ENCODE peak calls at places on chromosomes 4 and X, in six cellular contexts. N is lower lobe of right lung, O is foreskin keratinocyte, Y is psoas muscle, B is pancreas, J is AG04450. V is an unnamed sample.

GRCh38 chr4:142044271-142044670 is 407.9 kb downstream of the IL15 start:
- DNase-seq in N (no peak), O (no peak), Y (no peak), B (no peak), J (no peak), V (peak; percentile 7)

GRCh38 chr4:89352541-89352940 is 44.9 kb upstream of the GPRIN3 start:
- DNase-seq in N (no peak), O (no peak), Y (no peak), B (no peak), J (no peak), V (no peak)

GRCh38 chrX:74422576-74423288 is 1.4 kb downstream of the SLC16A2 start:
- DNase-seq in N (peak; percentile 52), O (peak; percentile 33), Y (peak; percentile 61), B (peak; percentile 72), J (peak; percentile 37), V (peak; percentile 74)

GRCh38 chr4:158538176-158538575 is 16.5 kb downstream of the RXFP1 start:
- DNase-seq in N (no peak), O (peak; percentile 94), Y (no peak), B (no peak), J (no peak), V (peak; percentile 25)

GRCh38 chr4:37812713-37813112 is 13.8 kb upstream of the PGM2 start:
- DNase-seq in N (no peak), O (peak; percentile 63), Y (no peak), B (no peak), J (no peak), V (peak; percentile 19)

GRCh38 chr4:80839792-80840191 is 190.7 kb upstream of the BMP3 start:
- DNase-seq in N (no peak), O (no peak), Y (no peak), B (no peak), J (no peak), V (no peak)

GRCh38 chr4:133178960-133179359 is 29.9 kb downstream of the PCDH10 start:
- DNase-seq in N (no peak), O (no peak), Y (no peak), B (no peak), J (no peak), V (peak; percentile 41)

GRCh38 chrX:39484669-39485068 is 613.1 kb downstream of the BCOR start:
- DNase-seq in N (no peak), O (no peak), Y (no peak), B (no peak), J (no peak), V (no peak)

GRCh38 chr4:83217721-83218522 is 66.7 kb downstream of the COQ2 start:
- DNase-seq in N (no peak), O (no peak), Y (no peak), B (no peak), J (no peak), V (no peak)

GRCh38 chrX:21738950-21739287 is 19.0 kb downstream of the SMPX start:
- DNase-seq in N (no peak), O (no peak), Y (no peak), B (no peak), J (no peak), V (no peak)

GRCh38 chr4:9924750-9925149 is 96.5 kb downstream of the SLC2A9 start:
- DNase-seq in N (no peak), O (peak; percentile 97), Y (no peak), B (no peak), J (no peak), V (no peak)

GRCh38 chr4:185143596-185143969 is 517 bp downstream of the SLC25A4 start:
- DNase-seq in N (peak; percentile 68), O (peak; percentile 64), Y (peak; percentile 80), B (peak; percentile 68), J (no peak), V (peak; percentile 71)

GRCh38 chr4:157674699-157675098 is 454.2 kb downstream of the GRIA2 start:
- DNase-seq in N (no peak), O (no peak), Y (no peak), B (no peak), J (no peak), V (no peak)

GRCh38 chr4:128846063-128846462 is 36.6 kb downstream of the JADE1 start:
- DNase-seq in N (no peak), O (no peak), Y (no peak), B (no peak), J (no peak), V (no peak)

GRCh38 chr4:15353207-15353606 is 74.6 kb upstream of the C1QTNF7 start:
- DNase-seq in N (no peak), O (no peak), Y (no peak), B (no peak), J (no peak), V (peak; percentile 53)

GRCh38 chr4:106502106-106502699 is 133.6 kb upstream of the GIMD1 start:
- DNase-seq in N (peak; percentile 61), O (peak; percentile 42), Y (peak; percentile 23), B (peak; percentile 66), J (peak; percentile 7), V (peak; percentile 79)

GRCh38 chr4:99801005-99801699 is 15.5 kb upstream of the DAPP1 start:
- DNase-seq in N (no peak), O (no peak), Y (no peak), B (no peak), J (no peak), V (no peak)

GRCh38 chr4:141686146-141686775 is 49.9 kb downstream of the IL15 start:
- DNase-seq in N (no peak), O (peak; percentile 60), Y (no peak), B (no peak), J (no peak), V (no peak)

GRCh38 chr4:154471032-154471431 is 20.6 kb downstream of the DCHS2 start:
- DNase-seq in N (no peak), O (no peak), Y (no peak), B (no peak), J (no peak), V (no peak)

GRCh38 chr4:187046471-187046870 is 322.8 kb upstream of the FAT1 start:
- DNase-seq in N (no peak), O (peak; percentile 90), Y (no peak), B (no peak), J (no peak), V (no peak)

GRCh38 chr4:182143822-182144620 is 99.2 kb upstream of the TENM3 start:
- DNase-seq in N (no peak), O (peak; percentile 92), Y (peak; percentile 49), B (peak; percentile 64), J (peak; percentile 50), V (peak; percentile 74)

GRCh38 chr4:151933122-151933827 is 172.5 kb upstream of the GATB start:
- DNase-seq in N (no peak), O (no peak), Y (no peak), B (no peak), J (no peak), V (no peak)

GRCh38 chr4:184514121-184514988 is 40.0 kb upstream of the IRF2 start:
- DNase-seq in N (peak; percentile 73), O (peak; percentile 88), Y (peak; percentile 60), B (no peak), J (peak; percentile 78), V (peak; percentile 85)

GRCh38 chrX:153560000-153560399 is 38.9 kb downstream of the CCNQ start:
- DNase-seq in N (no peak), O (no peak), Y (no peak), B (no peak), J (no peak), V (peak; percentile 43)

GRCh38 chr4:43782391-43782790 is 666.2 kb downstream of the KCTD8 start:
- DNase-seq in N (no peak), O (no peak), Y (no peak), B (no peak), J (no peak), V (no peak)

GRCh38 chr4:10161840-10162239 is 45.2 kb upstream of the WDR1 start:
- DNase-seq in N (no peak), O (no peak), Y (no peak), B (no peak), J (no peak), V (no peak)

GRCh38 chr4:11428161-11428700 is 463 bp downstream of the HS3ST1 start:
- DNase-seq in N (no peak), O (no peak), Y (no peak), B (no peak), J (no peak), V (no peak)
- H3K27me3 ChIP-seq in N (peaks cover 32% of the 10 kb centered on the region), O (no peaks in the 10 kb centered on the region), Y (peaks cover 31% of the 10 kb centered on the region), B (no peaks in the 10 kb centered on the region), J (peaks cover 41% of the 10 kb centered on the region), V (peaks cover 42% of the 10 kb centered on the region)

GRCh38 chr4:68267433-68267944 is 22.0 kb upstream of the TMPRSS11B start:
- DNase-seq in N (no peak), O (peak; percentile 82), Y (no peak), B (no peak), J (peak; percentile 1), V (no peak)
- H3K27me3 ChIP-seq in N (no peaks in the 10 kb centered on the region), O (no peaks in the 10 kb centered on the region), Y (no peaks in the 10 kb centered on the region), B (no peaks in the 10 kb centered on the region), J (no peaks in the 10 kb centered on the region), V (no peaks in the 10 kb centered on the region)

GRCh38 chr4:1410491-1411325 is 4.5 kb upstream of the NKX1-1 start:
- DNase-seq in N (peak; percentile 52), O (no peak), Y (peak; percentile 43), B (peak; percentile 73), J (no peak), V (peak; percentile 69)
- H3K27me3 ChIP-seq in N (peaks cover 94% of the 10 kb centered on the region), O (peaks cover 70% of the 10 kb centered on the region), Y (peaks cover 92% of the 10 kb centered on the region), B (no peaks in the 10 kb centered on the region), J (peaks cover 52% of the 10 kb centered on the region), V (peaks cover 69% of the 10 kb centered on the region)

GRCh38 chrX:119996069-119996468 is 52.5 kb upstream of the NKAP start:
- DNase-seq in N (no peak), O (no peak), Y (no peak), B (no peak), J (no peak), V (no peak)

GRCh38 chrX:119986203-119986602 is 42.7 kb upstream of the NKAP start:
- DNase-seq in N (no peak), O (no peak), Y (no peak), B (no peak), J (no peak), V (no peak)

GRCh38 chrX:119989905-119990408 is 46.4 kb upstream of the NKAP start:
- DNase-seq in N (no peak), O (no peak), Y (no peak), B (no peak), J (no peak), V (no peak)

GRCh38 chrX:119990995-119991787 is 47.6 kb upstream of the NKAP start:
- DNase-seq in N (peak; percentile 47), O (no peak), Y (no peak), B (peak; percentile 63), J (no peak), V (no peak)

DNA sequence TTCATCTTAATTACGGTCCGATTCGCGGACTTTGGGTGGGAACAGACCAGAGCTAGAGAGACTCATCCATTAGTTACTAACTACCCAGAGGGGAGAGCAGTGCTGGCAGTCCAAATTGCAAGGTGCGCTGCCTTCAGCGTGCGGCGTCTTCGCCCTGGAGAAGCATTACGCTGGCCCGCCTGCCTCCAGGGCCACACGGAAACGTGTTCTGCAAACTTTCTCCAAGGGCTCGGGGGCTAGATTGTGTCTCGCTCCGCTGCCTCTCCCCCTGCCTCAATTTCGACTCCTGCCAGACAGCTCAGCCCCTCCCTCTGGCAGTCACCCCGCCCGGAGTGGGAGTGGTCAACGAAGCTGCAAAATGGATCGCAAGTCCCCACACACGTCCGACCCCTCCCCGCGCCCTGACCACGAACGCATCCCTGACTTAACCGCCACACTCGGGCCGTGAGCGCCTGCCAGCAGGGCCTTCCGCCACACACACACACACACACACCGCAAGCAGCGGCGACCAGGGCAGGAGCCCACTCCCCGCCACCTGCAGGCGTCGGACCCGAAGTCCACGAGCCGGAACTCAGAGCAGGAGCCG is 47.0 kb upstream of the NKAP start:
- DNase-seq in N (no peak), O (no peak), Y (no peak), B (peak; percentile 66), J (no peak), V (no peak)
- H3K27me3 ChIP-seq in N (peaks cover 64% of the 10 kb centered on the region), O (peaks cover 61% of the 10 kb centered on the region), Y (peaks cover 79% of the 10 kb centered on the region), B (no peaks in the 10 kb centered on the region), J (peaks cover 16% of the 10 kb centered on the region), V (peaks cover 76% of the 10 kb centered on the region)

V was measured in adipocyte.